ENCODE peak calls at places on chromosome 16, in ten cellular contexts. Z is RKO, T is thoracic aorta, U is substantia nigra, X is esophagus squamous epithelium, E is amygdala, K is hepatic stellate cell, W is natural killer cell, V is cerebellar cortex, J is small intestine. S is an unnamed sample.

GRCh38 chr16:15726715-15727114 is 76.7 kb downstream of the NDE1 start:
- DNase-seq in U (no peak), Z (no peak), J (peak), W (no peak), E (no peak), T (no peak), K (no peak), V (no peak), X (no peak), S (no peak)

GRCh38 chr16:85541181-85541580 is 71.9 kb upstream of the GSE1 start:
- DNase-seq in T (no peak), J (no peak), X (no peak), W (no peak), U (no peak), V (no peak), K (no peak), E (no peak), Z (no peak), S (no peak)

GRCh38 chr16:72126429-72126765 is 32.8 kb downstream of the DHX38 start:
- DNase-seq in J (no peak), K (no peak), E (no peak), W (no peak), Z (no peak), U (no peak), T (no peak), V (no peak), X (no peak), S (peak)

GRCh38 chr16:9090101-9090959 is 1.1 kb upstream of the HAPSTR1 start:
- DNase-seq in E (no peak), V (no peak), X (no peak), T (no peak), K (no peak), Z (no peak), J (no peak), U (no peak), W (peak), S (no peak)

GRCh38 chr16:13940397-13940933 is 20.5 kb downstream of the ERCC4 start:
- DNase-seq in Z (no peak), V (no peak), T (no peak), J (peak), X (no peak), E (no peak), K (no peak), U (no peak), W (no peak), S (peak)

GRCh38 chr16:456891-457483 is 31.5 kb downstream of the RAB11FIP3 start:
- DNase-seq in K (no peak), T (peak), U (no peak), J (peak), W (no peak), Z (no peak), V (no peak), E (no peak), X (no peak), S (no peak)

GRCh38 chr16:28984619-28985135 is at the start of gene LAT:
- DNase-seq in E (no peak), U (no peak), Z (peak), J (peak), T (no peak), X (no peak), V (no peak), K (no peak), W (peak), S (no peak)

GRCh38 chr16:89326721-89327120 is 109.2 kb downstream of the ZNF778 start:
- DNase-seq in U (no peak), X (no peak), W (no peak), Z (no peak), E (no peak), V (no peak), J (no peak), K (no peak), T (no peak), S (no peak)

GRCh38 chr16:54519161-54519685 is 232.6 kb upstream of the IRX3 start:
- DNase-seq in J (no peak), T (no peak), K (no peak), V (no peak), X (no peak), Z (no peak), W (no peak), E (no peak), U (no peak), S (no peak)

GRCh38 chr16:57104706-57105105 is 12.3 kb downstream of the CPNE2 start:
- DNase-seq in U (no peak), E (no peak), X (no peak), V (no peak), W (no peak), T (no peak), Z (no peak), K (no peak), J (no peak), S (no peak)

GRCh38 chr16:21260870-21261791 is 17.0 kb downstream of the CRYM start:
- DNase-seq in E (no peak), W (no peak), T (no peak), V (peak), K (peak), U (no peak), X (no peak), J (peak), Z (peak), S (peak)

GRCh38 chr16:70416748-70417616 is 21.9 kb downstream of the ST3GAL2 start:
- DNase-seq in T (no peak), K (no peak), V (no peak), U (no peak), E (no peak), Z (no peak), W (no peak), J (peak), X (no peak), S (peak)

GRCh38 chr16:48385272-48385953 is at the start of gene SIAH1:
- DNase-seq in K (peak), E (peak), U (no peak), T (no peak), V (peak), J (peak), W (peak), Z (peak), X (peak), S (peak)

GRCh38 chr16:30353438-30354129 is 1.5 kb downstream of the CD2BP2 start:
- DNase-seq in W (no peak), U (no peak), E (no peak), K (no peak), Z (no peak), X (no peak), J (no peak), T (no peak), V (no peak), S (no peak)

GRCh38 chr16:71626018-71626857 is at the start of gene MARVELD3:
- DNase-seq in Z (no peak), T (no peak), W (no peak), J (peak), U (no peak), K (no peak), X (no peak), V (no peak), E (no peak), S (peak)

GRCh38 chr16:72560617-72561016 is 388.7 kb upstream of the PMFBP1 start:
- DNase-seq in T (no peak), W (no peak), J (peak), E (no peak), Z (no peak), K (no peak), X (no peak), V (no peak), U (no peak), S (peak)

GRCh38 chr16:15996432-15997109 is 47.2 kb downstream of the ABCC1 start:
- DNase-seq in Z (peak), W (no peak), U (no peak), K (peak), V (no peak), J (peak), T (no peak), X (no peak), E (no peak), S (peak)

GRCh38 chr16:50520451-50521245 is 27.5 kb upstream of the NKD1 start:
- DNase-seq in E (no peak), X (no peak), W (no peak), J (no peak), V (no peak), K (no peak), T (no peak), U (no peak), Z (no peak), S (peak)

GRCh38 chr16:27690604-27691003 is 140.7 kb downstream of the KATNIP start:
- DNase-seq in J (peak), K (no peak), V (peak), T (no peak), X (no peak), Z (no peak), W (no peak), E (no peak), U (no peak), S (peak)

GRCh38 chr16:68539704-68540370 is 746 bp downstream of the ZFP90 start:
- DNase-seq in X (no peak), V (peak), T (no peak), U (no peak), K (peak), W (peak), E (no peak), Z (peak), J (peak), S (no peak)

GRCh38 chr16:77789085-77789611 is 784 bp downstream of the VAT1L start:
- DNase-seq in T (no peak), K (no peak), V (peak), W (no peak), X (no peak), U (no peak), E (no peak), J (no peak), Z (no peak), S (no peak)

GRCh38 chr16:53945996-53946395 is 242.0 kb downstream of the FTO start:
- DNase-seq in U (no peak), T (no peak), W (no peak), J (peak), E (no peak), Z (peak), V (no peak), X (no peak), K (peak), S (peak)

GRCh38 chr16:1300664-1301476 is 8.6 kb upstream of the UBE2I start:
- DNase-seq in W (peak), J (peak), T (no peak), X (no peak), V (peak), E (no peak), U (no peak), K (peak), Z (peak), S (peak)

GRCh38 chr16:24689128-24689527 is 40.3 kb upstream of the TNRC6A start:
- DNase-seq in E (no peak), X (no peak), J (peak), T (no peak), W (no peak), V (peak), K (peak), U (no peak), Z (peak), S (peak)

GRCh38 chr16:67803894-67804293 is 2.5 kb downstream of the RANBP10 start:
- DNase-seq in W (no peak), K (no peak), Z (no peak), E (no peak), U (no peak), X (no peak), T (no peak), V (no peak), J (no peak), S (no peak)

GRCh38 chr16:50946606-50947005 is 204.5 kb downstream of the SALL1 start:
- DNase-seq in Z (no peak), W (no peak), J (no peak), U (no peak), X (no peak), T (no peak), K (no peak), V (no peak), E (no peak), S (no peak)

GRCh38 chr16:89970011-89970410 is 21.5 kb downstream of the DEF8 start:
- DNase-seq in K (no peak), V (no peak), J (no peak), U (no peak), T (no peak), X (no peak), Z (no peak), W (no peak), E (no peak), S (no peak)

GRCh38 chr16:57999971-58000705 is at the start of gene ZNF319:
- DNase-seq in J (peak), W (no peak), T (no peak), K (no peak), X (no peak), U (no peak), Z (peak), V (no peak), E (no peak), S (no peak)

GRCh38 chr16:67082891-67083290 is 26.9 kb upstream of the PHAF1 start:
- DNase-seq in T (no peak), X (no peak), E (no peak), Z (no peak), J (no peak), U (no peak), V (no peak), K (no peak), W (no peak), S (no peak)

GRCh38 chr16:25092489-25092888 is 19.1 kb upstream of the LCMT1 start:
- DNase-seq in W (no peak), X (no peak), T (no peak), Z (no peak), U (no peak), V (no peak), K (no peak), E (no peak), J (no peak), S (no peak)

GRCh38 chr16:49510676-49511305 is 137.2 kb downstream of the C16orf78 start:
- DNase-seq in U (no peak), Z (no peak), K (no peak), E (no peak), W (no peak), X (no peak), T (no peak), V (peak), J (no peak), S (no peak)

GRCh38 chr16:54431041-54431996 is 144.7 kb upstream of the IRX3 start:
- DNase-seq in W (no peak), Z (no peak), J (no peak), V (no peak), X (no peak), E (no peak), U (no peak), T (no peak), K (no peak), S (no peak)

GRCh38 chr16:86758932-86759331 is 180.6 kb downstream of the FOXL1 start:
- DNase-seq in J (no peak), V (no peak), U (no peak), T (no peak), Z (no peak), E (no peak), X (no peak), K (no peak), W (no peak), S (no peak)

GRCh38 chr16:53341787-53342186 is 92.5 kb upstream of the RBL2 start:
- DNase-seq in V (no peak), X (no peak), Z (no peak), K (no peak), E (no peak), J (no peak), T (no peak), W (no peak), U (no peak), S (no peak)

GRCh38 chr16:30747331-30747730 is 894 bp upstream of the PHKG2 start:
- DNase-seq in X (no peak), U (no peak), Z (peak), K (no peak), E (no peak), W (no peak), T (no peak), V (no peak), J (peak), S (no peak)

GRCh38 chr16:50466170-50466569 is 82.0 kb upstream of the NKD1 start:
- DNase-seq in J (no peak), U (no peak), K (no peak), T (no peak), X (no peak), V (no peak), E (no peak), W (no peak), Z (no peak), S (no peak)

GRCh38 chr16:85586360-85587145 is 26.6 kb upstream of the GSE1 start:
- DNase-seq in Z (no peak), T (no peak), K (no peak), W (no peak), U (no peak), J (no peak), V (no peak), X (no peak), E (no peak), S (no peak)

S was measured in HepG2.